ENCODE peak calls at places on chromosomes 7 and 10, in five cellular contexts. R is endothelial cell, G is type B pancreatic cell, X is nephron progenitor cell, K is cardiac fibroblast. Z is an unnamed sample.

GRCh38 chr10:61830072-61830845 is 71.2 kb upstream of the ARID5B start:
- DNase-seq in G (no peak), K (peak; percentile 47), X (no peak), R (peak; percentile 22), Z (no peak)

GRCh38 chr10:132459252-132460028 is 62.4 kb downstream of the PWWP2B start:
- DNase-seq in G (no peak), R (no peak), X (peak; percentile 2), K (no peak), Z (no peak)

GRCh38 chr7:1223196-1224092 is 9.2 kb upstream of the UNCX start:
- DNase-seq in G (no peak), K (no peak), R (no peak), X (no peak), Z (no peak)

GRCh38 chr10:71339796-71340589 is 20.9 kb downstream of the SLC29A3 start:
- DNase-seq in K (no peak), X (no peak), R (no peak), G (no peak), Z (no peak)

GRCh38 chr10:79274279-79275104 is 72.8 kb upstream of the PPIF start:
- DNase-seq in X (no peak), R (no peak), G (no peak), K (peak; percentile 53), Z (no peak)

GRCh38 chr10:104081998-104082397 is 3.7 kb downstream of the COL17A1 start:
- DNase-seq in K (no peak), X (no peak), R (no peak), G (no peak), Z (no peak)

GRCh38 chr10:50390302-50390701 is 139.0 kb upstream of the ASAH2 start:
- DNase-seq in R (no peak), G (no peak), K (no peak), X (no peak), Z (no peak)

GRCh38 chr7:44281811-44282600 is 43.4 kb downstream of the CAMK2B start:
- DNase-seq in G (peak; percentile 62), R (no peak), X (peak; percentile 4), K (no peak), Z (no peak)

GRCh38 chr10:70730955-70731354 is 54.2 kb downstream of the TBATA start:
- DNase-seq in G (no peak), X (no peak), K (no peak), R (no peak), Z (no peak)

GRCh38 chr7:66930341-66930740 is 9.3 kb downstream of the TMEM248 start:
- DNase-seq in G (no peak), K (peak; percentile 28), R (peak; percentile 5), X (peak; percentile 43), Z (no peak)

GRCh38 chr7:101536668-101537067 is 92.4 kb downstream of the MYL10 start:
- DNase-seq in G (no peak), K (no peak), R (no peak), X (no peak), Z (no peak)
- TF ChIP-seq CTCF in G (no peak), K (no peak), R (no peak), X (no peak), Z (no peak)

GRCh38 chr7:91085175-91085574 is 179.1 kb upstream of the FZD1 start:
- DNase-seq in X (no peak), R (no peak), G (no peak), K (no peak), Z (no peak)

GRCh38 chr7:91082038-91082437 is 182.2 kb upstream of the FZD1 start:
- DNase-seq in X (no peak), R (no peak), G (no peak), K (peak; percentile 64), Z (no peak)

GRCh38 chr7:91083855-91084644 is 180.2 kb upstream of the FZD1 start:
- DNase-seq in X (no peak), R (no peak), K (peak; percentile 39), G (no peak), Z (no peak)

GRCh38 chr7:91080351-91080750 is 183.9 kb upstream of the FZD1 start:
- DNase-seq in X (no peak), K (no peak), R (no peak), G (no peak), Z (no peak)

GRCh38 chr7:91082854-91083495 is 181.3 kb upstream of the FZD1 start:
- DNase-seq in X (no peak), G (no peak), R (no peak), K (peak; percentile 66), Z (no peak)
- TF ChIP-seq CTCF in X (peak; percentile 52), G (peak; percentile 82), R (peak; percentile 47), K (peak; percentile 51), Z (peak; percentile 79)

DNA sequence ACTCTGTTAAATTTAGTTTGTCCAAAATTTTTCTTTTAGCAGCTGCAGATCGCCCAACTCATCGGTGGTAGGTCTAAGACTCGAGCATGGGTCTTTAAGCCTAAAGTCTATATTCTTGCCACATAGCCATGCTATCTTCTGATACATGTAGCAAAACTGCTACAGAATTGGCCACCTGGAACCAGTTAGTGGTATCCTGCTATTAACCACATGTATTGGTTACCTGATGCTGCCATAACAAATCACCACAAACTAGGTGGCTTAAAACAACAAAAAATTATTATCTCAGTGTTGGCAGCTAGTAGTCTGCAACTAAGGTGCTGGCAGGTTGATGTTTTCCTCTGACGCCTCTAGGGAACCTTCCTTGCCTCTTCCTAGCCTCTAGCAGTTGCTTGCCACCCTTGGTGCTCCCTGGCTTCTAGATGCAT is 96.7 kb upstream of the PIK3CG start:
- DNase-seq in R (no peak), X (no peak), K (no peak), G (no peak), Z (no peak)
- TF ChIP-seq CTCF in R (no peak), X (no peak), K (no peak), G (no peak), Z (no peak)

DNA sequence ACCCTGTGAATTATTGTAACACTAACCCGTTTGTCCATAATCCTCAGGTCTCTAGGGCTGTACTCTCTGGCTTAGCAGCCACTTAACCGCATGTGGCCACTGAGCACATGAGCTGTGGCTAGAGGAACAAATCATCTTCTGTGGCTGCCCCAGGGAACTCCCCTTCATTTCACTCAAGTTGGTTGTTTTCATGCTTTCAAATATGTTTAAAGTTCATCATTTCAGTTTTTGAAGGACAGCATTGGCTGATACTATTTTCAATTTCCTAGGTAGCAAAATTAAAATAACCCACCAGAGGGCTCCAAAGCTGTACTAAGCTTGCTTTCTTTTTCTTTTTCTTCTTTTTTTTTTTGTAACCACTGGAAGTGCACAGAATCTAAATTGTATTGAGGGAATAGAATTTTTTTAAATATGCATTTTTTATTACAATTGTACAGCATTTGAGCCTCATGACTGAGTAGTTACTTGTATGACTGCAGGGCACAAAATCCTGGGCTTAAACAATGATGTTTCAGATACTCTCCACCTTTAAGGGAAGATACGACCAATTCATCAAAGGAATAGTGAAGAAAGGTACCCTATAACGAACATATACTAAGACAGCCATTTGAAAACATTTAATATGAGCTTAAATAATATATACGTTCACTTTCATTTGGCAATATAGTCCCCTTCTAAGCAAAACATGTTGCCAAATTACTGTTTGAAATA is 38.6 kb downstream of the MRC1 start:
- DNase-seq in G (no peak), X (no peak), K (peak; percentile 41), R (no peak), Z (no peak)
- TF ChIP-seq CTCF in G (peak; percentile 76), X (peak; percentile 47), K (peak; percentile 43), R (peak; percentile 60), Z (peak; percentile 70)

DNA sequence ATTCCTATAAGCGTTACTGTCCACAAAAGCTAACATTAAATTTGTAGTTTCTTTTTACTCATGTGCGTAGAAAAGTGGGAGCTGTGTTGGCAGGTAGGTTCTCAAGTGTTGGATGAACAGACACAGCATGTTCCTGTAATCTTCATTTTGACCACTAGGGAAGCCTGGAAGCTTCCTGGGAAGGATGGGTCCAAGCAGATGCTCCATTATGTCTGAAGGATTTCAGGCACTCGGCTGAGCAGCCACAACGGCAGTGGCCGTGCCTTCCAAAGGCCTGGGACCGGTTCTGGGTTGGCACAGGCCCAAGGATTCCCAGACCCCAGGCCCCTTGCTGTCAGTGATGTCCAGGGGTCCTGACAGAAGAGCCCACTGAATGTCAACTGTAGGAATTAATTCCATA is 386.3 kb downstream of the TNS3 start:
- DNase-seq in K (no peak), G (no peak), X (no peak), R (peak; percentile 14), Z (no peak)
- TF ChIP-seq CTCF in K (peak; percentile 35), G (peak; percentile 62), X (peak; percentile 35), R (peak; percentile 66), Z (peak; percentile 51)

DNA sequence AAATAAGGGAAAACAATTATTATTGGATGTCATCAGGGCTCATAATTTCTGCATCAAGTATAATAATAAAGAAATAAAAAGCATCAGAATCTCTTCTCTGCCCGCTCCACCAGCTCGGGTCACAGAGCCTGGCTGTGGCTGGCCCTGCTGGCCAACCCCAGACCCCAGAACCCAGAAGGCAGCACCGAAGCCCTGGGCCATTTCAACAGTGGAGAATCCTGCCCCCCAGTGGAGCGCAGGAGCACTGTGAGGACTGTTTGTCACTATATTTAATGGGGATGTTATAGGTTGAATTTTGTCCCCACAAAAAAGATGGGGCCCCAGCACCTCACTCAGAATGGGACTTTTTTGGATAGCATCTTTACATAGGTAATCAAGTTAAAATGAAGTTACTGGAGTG is 27.3 kb downstream of the DENND11 start:
- DNase-seq in K (no peak), X (peak; percentile 20), R (peak; percentile 73), G (no peak), Z (peak; percentile 34)
- TF ChIP-seq CTCF in K (peak; percentile 41), X (peak; percentile 25), R (peak; percentile 68), G (peak; percentile 76), Z (peak; percentile 63)

GRCh38 chr10:112507988-112508387 is 61.0 kb downstream of the VTI1A start:
- DNase-seq in X (no peak), R (no peak), K (no peak), G (no peak), Z (no peak)
- TF ChIP-seq CTCF in X (no peak), R (no peak), K (no peak), G (no peak), Z (no peak)